ENCODE peak calls at places on chromosome 21, in five cellular contexts. A, X, L, M and N are unnamed samples.

GRCh38 chr21:44405091-44405947 is 50.0 kb upstream of the LRRC3 start:
- DNase-seq in M (no peak), L (no peak), A (no peak), X (no peak), N (no peak)

GRCh38 chr21:9767592-9768375 is 753.6 kb upstream of the TPTE start:
- DNase-seq in M (no peak), L (no peak), A (no peak), X (peak), N (no peak)

GRCh38 chr21:45525153-45525909 is 16.9 kb downstream of the SLC19A1 start:
- DNase-seq in L (no peak), M (no peak), X (no peak), A (no peak), N (no peak)

GRCh38 chr21:45575304-45575992 is 33.2 kb upstream of the SLC19A1 start:
- DNase-seq in M (no peak), X (no peak), L (no peak), A (no peak), N (no peak)

GRCh38 chr21:17818158-17819113 is 720 bp downstream of the C21orf91 start:
- DNase-seq in X (peak), L (peak), A (no peak), M (peak), N (peak)

GRCh38 chr21:46323227-46323709 is 402 bp downstream of the C21orf58 start:
- DNase-seq in A (no peak), M (no peak), L (no peak), X (peak), N (peak)

GRCh38 chr21:27693376-27693775 is 726.5 kb upstream of the ADAMTS5 start:
- DNase-seq in A (no peak), X (no peak), L (no peak), M (no peak), N (peak)

GRCh38 chr21:14581902-14582457 is 35.9 kb upstream of the SAMSN1 start:
- DNase-seq in L (no peak), M (no peak), X (no peak), A (no peak), N (no peak)